ENCODE peak calls at places on chromosomes 7 and 10, in ten cellular contexts. X is T-helper 2 cell, D is NCI-H526 treated with DMSO at 0.1 percent for 48 hours, N is heart left ventricle, U is NCI-H1417 treated with DMSO at 0.1 percent for 48 hours, C is transverse colon, R is HS-5, B is BE2C, T is NCI-H774, P is foreskin fibroblast. Q is an unnamed sample.

GRCh38 chr10:66717221-66717981 is 208.4 kb upstream of the LRRTM3 start:
- DNase-seq in X (no peak), D (no peak), N (no peak), U (no peak), C (peak), R (no peak), B (no peak), T (no peak), P (no peak), Q (no peak)

GRCh38 chr10:16602104-16602735 is 80.5 kb upstream of the C1QL3 start:
- DNase-seq in X (no peak), D (no peak), N (no peak), U (no peak), C (no peak), R (no peak), B (no peak), T (no peak), P (no peak), Q (no peak)

GRCh38 chr7:54877683-54878082 is 118.7 kb upstream of the SEC61G start:
- DNase-seq in X (no peak), D (no peak), N (no peak), U (no peak), C (no peak), R (no peak), B (peak), T (no peak), P (peak), Q (no peak)

GRCh38 chr7:125256446-125256845 is 326.8 kb upstream of the POT1 start:
- DNase-seq in X (no peak), D (peak), N (no peak), U (no peak), C (no peak), R (no peak), B (no peak), T (no peak), P (no peak), Q (no peak)

GRCh38 chr7:50655490-50655889 is 90.3 kb upstream of the DDC start:
- DNase-seq in X (no peak), D (no peak), N (no peak), U (no peak), C (no peak), R (no peak), B (no peak), T (no peak), P (no peak), Q (no peak)

GRCh38 chr7:152081088-152081487 is 55.6 kb downstream of the GALNT11 start:
- DNase-seq in X (no peak), D (peak), N (no peak), U (no peak), C (no peak), R (no peak), B (no peak), T (no peak), P (peak), Q (peak)

GRCh38 chr10:12699258-12699700 is 302.2 kb downstream of the CCDC3 start:
- DNase-seq in X (no peak), D (no peak), N (no peak), U (no peak), C (peak), R (no peak), B (no peak), T (no peak), P (no peak), Q (no peak)

GRCh38 chr7:44705434-44705833 is 43.2 kb upstream of the ZMIZ2 start:
- DNase-seq in X (no peak), D (no peak), N (no peak), U (no peak), C (no peak), R (no peak), B (no peak), T (no peak), P (no peak), Q (no peak)

GRCh38 chr7:100585511-100586265 is at the start of gene LRCH4:
- DNase-seq in X (peak), D (peak), N (peak), U (no peak), C (peak), R (no peak), B (peak), T (peak), P (peak), Q (peak)

GRCh38 chr7:68805159-68805558 is 793.1 kb upstream of the AUTS2 start:
- DNase-seq in X (no peak), D (no peak), N (no peak), U (no peak), C (no peak), R (no peak), B (no peak), T (no peak), P (no peak), Q (no peak)

GRCh38 chr10:42926831-42927230 is 144.2 kb downstream of the BMS1 start:
- DNase-seq in X (no peak), D (peak), N (no peak), U (no peak), C (no peak), R (peak), B (peak), T (no peak), P (no peak), Q (no peak)

GRCh38 chr10:21527634-21528451 is 2.4 kb upstream of the SKIDA1 start:
- DNase-seq in X (no peak), D (peak), N (no peak), U (no peak), C (no peak), R (no peak), B (no peak), T (no peak), P (peak), Q (no peak)

GRCh38 chr7:26048663-26049062 is 103.3 kb upstream of the NFE2L3 start:
- DNase-seq in X (no peak), D (no peak), N (no peak), U (no peak), C (no peak), R (no peak), B (no peak), T (no peak), P (no peak), Q (no peak)

GRCh38 chr10:64175271-64175962 is 654.2 kb downstream of the REEP3 start:
- DNase-seq in X (no peak), D (no peak), N (no peak), U (no peak), C (no peak), R (no peak), B (no peak), T (no peak), P (no peak), Q (no peak)

GRCh38 chr10:88642991-88643390 is 21.3 kb upstream of the LIPF start:
- DNase-seq in X (no peak), D (no peak), N (no peak), U (no peak), C (no peak), R (no peak), B (no peak), T (no peak), P (peak), Q (no peak)

GRCh38 chr10:19654576-19654975 is 161.7 kb upstream of the PLXDC2 start:
- DNase-seq in X (no peak), D (no peak), N (no peak), U (no peak), C (no peak), R (peak), B (no peak), T (no peak), P (peak), Q (no peak)

GRCh38 chr10:16986406-16987128 is 143.0 kb downstream of the CUBN start:
- DNase-seq in X (no peak), D (no peak), N (no peak), U (no peak), C (no peak), R (peak), B (no peak), T (no peak), P (peak), Q (no peak)

GRCh38 chr10:61663466-61663865 is 737 bp downstream of the CABCOCO1 start:
- DNase-seq in X (no peak), D (no peak), N (no peak), U (no peak), C (no peak), R (no peak), B (no peak), T (no peak), P (peak), Q (no peak)

GRCh38 chr10:18859659-18860058 is 188.9 kb upstream of the MALRD1 start:
- DNase-seq in X (no peak), D (no peak), N (no peak), U (no peak), C (no peak), R (no peak), B (no peak), T (no peak), P (no peak), Q (no peak)

GRCh38 chr7:95279417-95279816 is 44.9 kb downstream of the PON1 start:
- DNase-seq in X (no peak), D (no peak), N (no peak), U (no peak), C (no peak), R (no peak), B (no peak), T (no peak), P (no peak), Q (no peak)

GRCh38 chr10:60182691-60183090 is 207.0 kb downstream of the ANK3 start:
- DNase-seq in X (no peak), D (no peak), N (no peak), U (no peak), C (no peak), R (no peak), B (no peak), T (no peak), P (peak), Q (no peak)

GRCh38 chr10:80075781-80076180 is 2.7 kb upstream of the TMEM254 start:
- DNase-seq in X (no peak), D (no peak), N (no peak), U (no peak), C (no peak), R (peak), B (no peak), T (no peak), P (peak), Q (no peak)

GRCh38 chr7:21791046-21791445 is 154.7 kb downstream of the CDCA7L start:
- DNase-seq in X (no peak), D (no peak), N (no peak), U (no peak), C (no peak), R (no peak), B (no peak), T (no peak), P (no peak), Q (no peak)

GRCh38 chr10:24269476-24269875 is 60.5 kb downstream of the KIAA1217 start:
- DNase-seq in X (no peak), D (no peak), N (no peak), U (no peak), C (no peak), R (no peak), B (no peak), T (no peak), P (no peak), Q (no peak)

GRCh38 chr10:70335246-70335613 is 47.2 kb downstream of the LRRC20 start:
- DNase-seq in X (no peak), D (no peak), N (no peak), U (no peak), C (no peak), R (no peak), B (no peak), T (no peak), P (peak), Q (no peak)

GRCh38 chr7:155965010-155965409 is 152.7 kb upstream of the SHH start:
- DNase-seq in X (no peak), D (no peak), N (no peak), U (no peak), C (no peak), R (no peak), B (no peak), T (no peak), P (no peak), Q (no peak)

GRCh38 chr10:100075426-100076220 is 6.0 kb downstream of the CPN1 start:
- DNase-seq in X (no peak), D (no peak), N (no peak), U (no peak), C (no peak), R (no peak), B (no peak), T (no peak), P (no peak), Q (no peak)

GRCh38 chr7:44918029-44918428 is 32.7 kb upstream of the PURB start:
- DNase-seq in X (no peak), D (no peak), N (no peak), U (no peak), C (no peak), R (no peak), B (no peak), T (no peak), P (no peak), Q (no peak)

GRCh38 chr10:120386196-120386595 is 70.8 kb upstream of the PLPP4 start:
- DNase-seq in X (no peak), D (no peak), N (no peak), U (no peak), C (no peak), R (no peak), B (no peak), T (no peak), P (no peak), Q (no peak)

GRCh38 chr7:111090834-111091233 is at the start of gene LRRN3:
- DNase-seq in X (peak), D (peak), N (peak), U (peak), C (no peak), R (no peak), B (peak), T (no peak), P (peak), Q (no peak)

GRCh38 chr7:16278167-16278787 is 143.1 kb downstream of the CRPPA start:
- DNase-seq in X (no peak), D (no peak), N (no peak), U (no peak), C (no peak), R (no peak), B (no peak), T (no peak), P (no peak), Q (no peak)

GRCh38 chr10:112565434-112566053 is 118.5 kb downstream of the VTI1A start:
- DNase-seq in X (no peak), D (peak), N (peak), U (peak), C (peak), R (no peak), B (peak), T (peak), P (peak), Q (peak)

GRCh38 chr7:137670521-137671064 is 176.2 kb downstream of the DGKI start:
- DNase-seq in X (no peak), D (no peak), N (no peak), U (no peak), C (no peak), R (no peak), B (no peak), T (no peak), P (peak), Q (no peak)

GRCh38 chr7:71535616-71536015 is 403.7 kb downstream of the GALNT17 start:
- DNase-seq in X (no peak), D (no peak), N (no peak), U (no peak), C (no peak), R (no peak), B (no peak), T (peak), P (no peak), Q (no peak)

GRCh38 chr7:152336754-152337368 is 98.9 kb downstream of the KMT2C start:
- DNase-seq in X (no peak), D (peak), N (no peak), U (peak), C (peak), R (no peak), B (peak), T (peak), P (peak), Q (peak)